ENCODE peak calls at places on chromosomes 5 and 9, in nine cellular contexts. N is Caco-2, K is tibial nerve, L is GM12865, D is PC-9, G is MCF 10A, H is heart left ventricle, B is cardiac muscle cell, F is left ventricle myocardium inferior. S is an unnamed sample.

GRCh38 chr5:178368278-178368677 is 135.7 kb upstream of the PHYKPL start:
- DNase-seq in N (no peak), K (no peak), L (no peak), D (no peak), G (no peak), H (no peak), B (no peak), F (no peak), S (no peak)

GRCh38 chr5:33305530-33305929 is 135.2 kb upstream of the TARS1 start:
- DNase-seq in N (no peak), K (no peak), L (no peak), D (no peak), G (no peak), H (no peak), B (no peak), F (no peak), S (no peak)

GRCh38 chr5:8848362-8848761 is 697.5 kb downstream of the SEMA5A start:
- DNase-seq in N (no peak), K (no peak), L (no peak), D (no peak), G (no peak), H (no peak), B (no peak), F (no peak), S (no peak)

GRCh38 chr9:92138157-92138959 is 23.1 kb upstream of the SPTLC1 start:
- DNase-seq in N (peak; percentile 56), K (no peak), L (peak; percentile 65), D (no peak), G (peak; percentile 68), H (peak; percentile 55), B (peak; percentile 85), F (peak; percentile 72), S (peak; percentile 65)

GRCh38 chr5:9207820-9208418 is 338.0 kb downstream of the SEMA5A start:
- DNase-seq in N (no peak), K (no peak), L (peak; percentile 64), D (peak; percentile 57), G (peak; percentile 63), H (no peak), B (peak; percentile 55), F (no peak), S (peak; percentile 46)

GRCh38 chr9:8779478-8779877 is 979.9 kb upstream of the DMAC1 start:
- DNase-seq in N (no peak), K (no peak), L (no peak), D (no peak), G (no peak), H (no peak), B (no peak), F (no peak), S (no peak)

GRCh38 chr5:16626696-16627264 is 10.0 kb upstream of the RETREG1 start:
- DNase-seq in N (no peak), K (no peak), L (peak; percentile 18), D (no peak), G (peak; percentile 17), H (no peak), B (no peak), F (no peak), S (no peak)

GRCh38 chr9:82531795-82532194 is 531.1 kb downstream of the RASEF start:
- DNase-seq in N (no peak), K (no peak), L (no peak), D (no peak), G (no peak), H (no peak), B (no peak), F (no peak), S (no peak)

GRCh38 chr5:30918171-30918570 is 275.3 kb upstream of the CDH6 start:
- DNase-seq in N (no peak), K (no peak), L (no peak), D (peak; percentile 38), G (peak; percentile 25), H (no peak), B (no peak), F (no peak), S (no peak)

GRCh38 chr5:139422307-139422893 is 16.9 kb downstream of the DNAJC18 start:
- DNase-seq in N (peak; percentile 47), K (no peak), L (peak; percentile 85), D (peak; percentile 55), G (peak; percentile 84), H (no peak), B (peak; percentile 67), F (no peak), S (peak; percentile 77)

GRCh38 chr5:68930139-68930538 is 163.7 kb upstream of the SLC30A5 start:
- DNase-seq in N (no peak), K (no peak), L (no peak), D (no peak), G (no peak), H (no peak), B (no peak), F (no peak), S (no peak)

GRCh38 chr9:93826209-93826608 is 128.9 kb downstream of the BARX1 start:
- DNase-seq in N (no peak), K (no peak), L (peak; percentile 43), D (no peak), G (no peak), H (no peak), B (no peak), F (no peak), S (peak; percentile 20)

GRCh38 chr9:82117528-82117927 is 129.0 kb downstream of the SPATA31D1 start:
- DNase-seq in N (no peak), K (no peak), L (no peak), D (no peak), G (no peak), H (no peak), B (no peak), F (no peak), S (no peak)

GRCh38 chr5:179923422-179923821 is 15.7 kb upstream of the TBC1D9B start:
- DNase-seq in N (no peak), K (no peak), L (peak; percentile 44), D (no peak), G (no peak), H (no peak), B (no peak), F (no peak), S (no peak)

GRCh38 chr5:116075117-116075910 is 9.5 kb upstream of the COMMD10 start:
- DNase-seq in N (no peak), K (no peak), L (no peak), D (no peak), G (no peak), H (no peak), B (no peak), F (no peak), S (no peak)

GRCh38 chr5:115435776-115436712 is 108.5 kb downstream of the FEM1C start:
- DNase-seq in N (no peak), K (no peak), L (peak; percentile 38), D (peak; percentile 73), G (peak; percentile 66), H (no peak), B (no peak), F (no peak), S (no peak)

GRCh38 chr9:121703014-121703734 is 51.7 kb downstream of the DAB2IP start:
- DNase-seq in N (no peak), K (no peak), L (no peak), D (no peak), G (no peak), H (no peak), B (no peak), F (no peak), S (no peak)
- TF ChIP-seq CTCF in N (no peak), K (no peak), L (no peak), D (no peak), G (no peak), H (no peak), B (peak; percentile 15), F (peak; percentile 10), S (peak; percentile 11)

DNA sequence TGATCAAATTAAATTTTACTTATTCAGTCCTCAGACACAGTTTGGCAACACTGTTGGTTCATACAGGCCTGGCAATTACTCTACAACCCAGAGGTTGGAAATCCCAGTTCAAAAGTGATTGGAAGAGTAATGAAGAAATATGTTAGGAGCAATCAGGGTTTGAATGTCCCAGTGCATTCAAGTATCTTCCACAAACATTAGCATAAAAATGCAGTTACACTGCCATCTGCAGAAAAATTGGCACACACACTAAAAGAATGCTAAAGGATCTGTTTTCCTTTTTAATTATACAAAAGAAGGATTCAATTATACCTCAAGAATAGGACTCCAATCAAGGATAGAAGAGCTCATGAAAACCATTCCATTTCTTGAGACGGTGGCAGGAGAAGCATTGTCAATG is 130.2 kb downstream of the DNAH5 start:
- DNase-seq in N (no peak), K (no peak), L (no peak), D (no peak), G (peak; percentile 33), H (no peak), B (no peak), F (no peak), S (no peak)
- TF ChIP-seq CTCF in N (no peak), K (no peak), L (no peak), D (peak; percentile 34), G (peak; percentile 27), H (no peak), B (no peak), F (no peak), S (no peak)

GRCh38 chr5:5880364-5880763 is 457.9 kb downstream of the ICE1 start:
- DNase-seq in N (no peak), K (no peak), L (no peak), D (no peak), G (no peak), H (no peak), B (no peak), F (no peak), S (no peak)

GRCh38 chr5:5882706-5883105 is 460.2 kb downstream of the ICE1 start:
- DNase-seq in N (no peak), K (no peak), L (no peak), D (no peak), G (no peak), H (no peak), B (no peak), F (no peak), S (no peak)

GRCh38 chr5:5883116-5883515 is 460.6 kb downstream of the ICE1 start:
- DNase-seq in N (no peak), K (no peak), L (no peak), D (no peak), G (no peak), H (no peak), B (no peak), F (no peak), S (no peak)

GRCh38 chr5:5883562-5883961 is 461.1 kb downstream of the ICE1 start:
- DNase-seq in N (no peak), K (no peak), L (no peak), D (no peak), G (no peak), H (no peak), B (no peak), F (no peak), S (no peak)

GRCh38 chr5:5881294-5881693 is 458.8 kb downstream of the ICE1 start:
- DNase-seq in N (no peak), K (no peak), L (peak; percentile 28), D (no peak), G (no peak), H (no peak), B (peak; percentile 43), F (no peak), S (peak; percentile 41)
- TF ChIP-seq CTCF in N (no peak), K (no peak), L (peak; percentile 43), D (no peak), G (no peak), H (peak; percentile 11), B (no peak), F (peak; percentile 49), S (peak; percentile 10)

DNA sequence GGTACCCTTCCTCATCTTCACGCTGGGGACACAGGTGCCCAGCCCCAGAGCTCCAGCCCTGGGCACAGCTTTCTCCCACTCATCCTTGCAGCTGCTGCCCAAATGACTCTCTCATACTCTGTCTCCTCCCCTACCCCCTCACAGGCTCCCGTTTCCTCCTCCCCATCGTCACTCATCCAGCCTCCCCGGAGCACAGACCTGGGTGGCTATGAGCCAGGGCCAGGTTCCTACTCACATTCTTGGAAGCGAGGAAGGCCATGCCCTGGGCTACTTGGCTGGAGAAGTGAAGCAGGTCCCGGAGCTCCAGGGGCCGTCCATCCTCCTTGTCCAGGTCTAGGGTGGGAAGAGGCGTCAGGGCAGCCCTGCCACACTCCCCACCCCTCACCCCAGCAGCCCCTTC is 29.3 kb downstream of the CSF1R start:
- DNase-seq in N (no peak), K (no peak), L (no peak), D (no peak), G (peak; percentile 38), H (no peak), B (no peak), F (no peak), S (no peak)
- TF ChIP-seq CTCF in N (no peak), K (no peak), L (no peak), D (no peak), G (no peak), H (no peak), B (no peak), F (no peak), S (no peak)

S was measured in GM20000.